ENCODE peak calls at places on chromosome 11, in ten cellular contexts. Y is astrocyte of the cerebellum; J is GOT3; N is MM.1S; S is nephron progenitor cell; T is prostate gland; X is DMS153; F is stimulated activated CD4-positive, alpha-beta T cell treated with anti-CD3 and anti-CD28 coated beads, Interleukin-4, amount 100 ng/mL, for 24 hours; G is uterus; D is mesothelial cell of epicardium. K is an unnamed sample.

GRCh38 chr11:46431211-46431610 is 39.6 kb upstream of the CHRM4 start:
- DNase-seq in Y (no peak), J (no peak), N (no peak), S (no peak), T (no peak), X (no peak), F (no peak), G (no peak), D (no peak), K (no peak)

GRCh38 chr11:88569342-88569741 is 231.8 kb upstream of the CTSC start:
- DNase-seq in Y (no peak), J (no peak), N (no peak), S (no peak), T (no peak), X (no peak), F (no peak), G (no peak), D (no peak), K (no peak)

GRCh38 chr11:62142043-62142375 is 18.2 kb downstream of the INCENP start:
- DNase-seq in Y (no peak), J (no peak), N (no peak), S (no peak), T (no peak), X (no peak), F (no peak), G (no peak), D (no peak), K (no peak)

GRCh38 chr11:121964591-121964990 is 151.4 kb downstream of the BLID start:
- DNase-seq in Y (no peak), J (no peak), N (no peak), S (no peak), T (no peak), X (peak), F (no peak), G (no peak), D (no peak), K (no peak)

GRCh38 chr11:116930177-116930576 is 92.8 kb upstream of the APOA1 start:
- DNase-seq in Y (peak), J (no peak), N (peak), S (no peak), T (no peak), X (no peak), F (peak), G (no peak), D (no peak), K (no peak)

GRCh38 chr11:92383430-92383829 is 158.8 kb downstream of the FAT3 start:
- DNase-seq in Y (peak), J (peak), N (no peak), S (no peak), T (no peak), X (no peak), F (no peak), G (no peak), D (no peak), K (no peak)

GRCh38 chr11:63871962-63872832 is 33.3 kb downstream of the MARK2 start:
- DNase-seq in Y (peak), J (peak), N (peak), S (peak), T (peak), X (peak), F (peak), G (peak), D (no peak), K (peak)

GRCh38 chr11:88508808-88509581 is 171.5 kb upstream of the CTSC start:
- DNase-seq in Y (no peak), J (no peak), N (no peak), S (peak), T (no peak), X (no peak), F (peak), G (no peak), D (peak), K (peak)

GRCh38 chr11:65426839-65427690 is 4.5 kb downstream of the NEAT1 start:
- DNase-seq in Y (no peak), J (no peak), N (peak), S (no peak), T (peak), X (no peak), F (peak), G (peak), D (no peak), K (no peak)

GRCh38 chr11:11081786-11082185 is 223.9 kb upstream of the ZBED5 start:
- DNase-seq in Y (no peak), J (no peak), N (no peak), S (no peak), T (no peak), X (no peak), F (no peak), G (no peak), D (no peak), K (no peak)

GRCh38 chr11:128448981-128449713 is 138.2 kb downstream of the ETS1 start:
- DNase-seq in Y (peak), J (no peak), N (no peak), S (no peak), T (no peak), X (no peak), F (no peak), G (no peak), D (no peak), K (no peak)

GRCh38 chr11:134890446-134890845 is 478.4 kb upstream of the B3GAT1 start:
- DNase-seq in Y (no peak), J (no peak), N (no peak), S (no peak), T (no peak), X (no peak), F (no peak), G (no peak), D (no peak), K (no peak)

GRCh38 chr11:10454902-10455631 is at the start of gene AMPD3:
- DNase-seq in Y (peak), J (peak), N (no peak), S (peak), T (peak), X (peak), F (peak), G (peak), D (no peak), K (no peak)

GRCh38 chr11:111631666-111632039 is 29.4 kb downstream of the SIK2 start:
- DNase-seq in Y (peak), J (no peak), N (peak), S (no peak), T (no peak), X (no peak), F (no peak), G (no peak), D (no peak), K (no peak)

GRCh38 chr11:46345131-46345597 is 2.1 kb upstream of the DGKZ start:
- DNase-seq in Y (no peak), J (no peak), N (no peak), S (no peak), T (peak), X (peak), F (no peak), G (peak), D (no peak), K (no peak)

K was measured in stimulated activated CD8-positive, alpha-beta memory T cell treated with anti-CD3 and anti-CD28 coated beads, Interleukin-2, amount 100 ng/mL, for 48 hours.